ENCODE peak calls at places on chromosomes 6 and 20, in four cellular contexts. One of them, this sample, is unnamed.

GRCh38 chr20:63941282-63942060 is 14.7 kb downstream of the UCKL1 start:
- DNase-seq in adrenal gland: no peak
- DNase-seq in body of pancreas: peak; percentile 10
- DNase-seq in HCT116: no peak
- DNase-seq in this sample: peak; percentile 55

GRCh38 chr20:35503841-35504460 is 25.5 kb downstream of the C20orf173 start:
- DNase-seq in body of pancreas: no peak
- DNase-seq in HCT116: no peak
- DNase-seq in adrenal gland: no peak
- DNase-seq in this sample: no peak

GRCh38 chr6:45608252-45608911 is 230.6 kb upstream of the SUPT3H start:
- DNase-seq in HCT116: no peak
- DNase-seq in adrenal gland: no peak
- DNase-seq in body of pancreas: no peak
- DNase-seq in this sample: no peak

GRCh38 chr6:3850451-3851203 is 1.5 kb downstream of the FAM50B start:
- DNase-seq in adrenal gland: no peak
- DNase-seq in HCT116: no peak
- DNase-seq in body of pancreas: no peak
- DNase-seq in this sample: no peak

GRCh38 chr20:53302695-53303094 is 290.9 kb downstream of the ZNF217 start:
- DNase-seq in HCT116: no peak
- DNase-seq in body of pancreas: no peak
- DNase-seq in adrenal gland: no peak
- DNase-seq in this sample: no peak

GRCh38 chr20:16541226-16541625 is 32.0 kb downstream of the KIF16B start:
- DNase-seq in HCT116: no peak
- DNase-seq in adrenal gland: peak; percentile 91
- DNase-seq in body of pancreas: no peak
- DNase-seq in this sample: no peak

GRCh38 chr20:37543828-37544227 is 16.2 kb upstream of the BLCAP start:
- DNase-seq in adrenal gland: peak; percentile 18
- DNase-seq in HCT116: no peak
- DNase-seq in body of pancreas: no peak
- DNase-seq in this sample: no peak

GRCh38 chr6:15453186-15453585 is 207.3 kb downstream of the JARID2 start:
- DNase-seq in adrenal gland: no peak
- DNase-seq in HCT116: no peak
- DNase-seq in body of pancreas: no peak
- DNase-seq in this sample: no peak

GRCh38 chr6:26304213-26305096 is 60.5 kb upstream of the BTN3A2 start:
- DNase-seq in body of pancreas: no peak
- DNase-seq in HCT116: peak; percentile 81
- DNase-seq in adrenal gland: peak; percentile 62
- DNase-seq in this sample: no peak

GRCh38 chr6:135411849-135412248 is 85.7 kb downstream of the AHI1 start:
- DNase-seq in HCT116: no peak
- DNase-seq in body of pancreas: no peak
- DNase-seq in adrenal gland: no peak
- DNase-seq in this sample: no peak

GRCh38 chr6:136592930-136593673 is 42.9 kb upstream of the MAP7 start:
- DNase-seq in HCT116: no peak
- DNase-seq in body of pancreas: no peak
- DNase-seq in adrenal gland: no peak
- DNase-seq in this sample: no peak

GRCh38 chr20:50635676-50636600 is 55.4 kb downstream of the RIPOR3 start:
- DNase-seq in body of pancreas: peak; percentile 76
- DNase-seq in HCT116: peak; percentile 67
- DNase-seq in adrenal gland: peak; percentile 83
- DNase-seq in this sample: no peak

GRCh38 chr6:45377041-45377554 is 636 bp downstream of the SUPT3H start:
- DNase-seq in body of pancreas: no peak
- DNase-seq in HCT116: no peak
- DNase-seq in adrenal gland: no peak
- DNase-seq in this sample: peak; percentile 55

GRCh38 chr6:88367248-88367647 is 201.1 kb upstream of the CNR1 start:
- DNase-seq in adrenal gland: no peak
- DNase-seq in body of pancreas: no peak
- DNase-seq in HCT116: no peak
- DNase-seq in this sample: no peak

DNA sequence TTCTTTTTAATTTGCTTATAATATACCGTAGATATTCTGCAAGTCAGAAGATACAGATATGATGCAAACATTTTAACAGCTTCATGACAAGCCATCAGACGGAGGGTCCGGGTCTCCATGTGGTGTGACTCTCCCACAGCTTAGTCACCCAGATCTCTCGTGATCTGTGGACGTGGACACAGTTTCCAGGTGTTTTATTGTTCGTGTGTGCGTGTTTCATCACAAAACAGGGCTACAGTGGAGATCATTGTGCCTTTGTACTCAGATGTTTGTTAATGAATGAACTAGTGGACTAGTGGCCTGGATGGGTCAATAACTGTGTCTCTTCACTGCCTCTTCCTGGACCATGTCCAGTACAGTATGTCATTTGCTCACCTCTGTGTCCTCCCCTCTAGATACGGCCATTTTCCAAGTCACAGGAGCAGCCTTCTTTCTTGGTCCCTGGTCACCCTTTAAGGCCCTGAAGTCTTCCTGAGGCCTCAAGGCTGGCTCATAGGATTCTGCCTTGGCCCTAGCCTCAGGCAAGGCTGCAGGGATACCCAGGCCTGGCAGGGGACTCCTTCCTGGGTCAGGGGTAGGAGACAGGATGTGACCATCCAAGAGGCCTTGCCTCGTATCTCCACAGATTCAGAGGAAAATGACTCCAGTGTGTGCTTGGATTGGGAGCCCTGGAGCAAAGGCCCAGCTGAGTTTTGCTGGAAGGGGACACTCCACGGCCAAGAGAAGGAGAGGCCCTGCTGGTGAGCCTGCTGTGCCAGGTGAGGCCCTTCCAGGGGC is 4.6 kb downstream of the ADIG start:
- DNase-seq in adrenal gland: no peak
- DNase-seq in body of pancreas: no peak
- DNase-seq in HCT116: no peak
- DNase-seq in this sample: no peak
- TF ChIP-seq POLR2A in adrenal gland: no peak
- TF ChIP-seq POLR2A in body of pancreas: no peak
- TF ChIP-seq POLR2A in HCT116: no peak
- TF ChIP-seq POLR2A in this sample: no peak

GRCh38 chr6:133778414-133778813 is 110.5 kb upstream of the TCF21 start:
- DNase-seq in HCT116: no peak
- DNase-seq in adrenal gland: no peak
- DNase-seq in body of pancreas: no peak
- DNase-seq in this sample: no peak
- H3K27ac ChIP-seq in HCT116: no peak overlapping the region
- H3K27ac ChIP-seq in adrenal gland: no peak overlapping the region
- H3K27ac ChIP-seq in body of pancreas: no peak overlapping the region
- H3K27ac ChIP-seq in this sample: no peak overlapping the region

GRCh38 chr20:44596876-44597275 is 14.5 kb downstream of the PKIG start:
- DNase-seq in adrenal gland: no peak
- DNase-seq in HCT116: no peak
- DNase-seq in body of pancreas: no peak
- DNase-seq in this sample: no peak
- H3K4me1 ChIP-seq in adrenal gland: peaks cover 41% of the 10 kb centered on the region
- H3K4me1 ChIP-seq in HCT116: peaks cover 3% of the 10 kb centered on the region
- H3K4me1 ChIP-seq in body of pancreas: peaks cover 19% of the 10 kb centered on the region
- H3K4me1 ChIP-seq in this sample: peaks cover 8% of the 10 kb centered on the region

GRCh38 chr6:160121558-160121957 is at the start of gene SLC22A1:
- DNase-seq in body of pancreas: no peak
- DNase-seq in adrenal gland: no peak
- DNase-seq in HCT116: no peak
- DNase-seq in this sample: no peak
- TF ChIP-seq POLR2A in body of pancreas: no peak
- TF ChIP-seq POLR2A in adrenal gland: no peak
- TF ChIP-seq POLR2A in HCT116: no peak
- TF ChIP-seq POLR2A in this sample: no peak

DNA sequence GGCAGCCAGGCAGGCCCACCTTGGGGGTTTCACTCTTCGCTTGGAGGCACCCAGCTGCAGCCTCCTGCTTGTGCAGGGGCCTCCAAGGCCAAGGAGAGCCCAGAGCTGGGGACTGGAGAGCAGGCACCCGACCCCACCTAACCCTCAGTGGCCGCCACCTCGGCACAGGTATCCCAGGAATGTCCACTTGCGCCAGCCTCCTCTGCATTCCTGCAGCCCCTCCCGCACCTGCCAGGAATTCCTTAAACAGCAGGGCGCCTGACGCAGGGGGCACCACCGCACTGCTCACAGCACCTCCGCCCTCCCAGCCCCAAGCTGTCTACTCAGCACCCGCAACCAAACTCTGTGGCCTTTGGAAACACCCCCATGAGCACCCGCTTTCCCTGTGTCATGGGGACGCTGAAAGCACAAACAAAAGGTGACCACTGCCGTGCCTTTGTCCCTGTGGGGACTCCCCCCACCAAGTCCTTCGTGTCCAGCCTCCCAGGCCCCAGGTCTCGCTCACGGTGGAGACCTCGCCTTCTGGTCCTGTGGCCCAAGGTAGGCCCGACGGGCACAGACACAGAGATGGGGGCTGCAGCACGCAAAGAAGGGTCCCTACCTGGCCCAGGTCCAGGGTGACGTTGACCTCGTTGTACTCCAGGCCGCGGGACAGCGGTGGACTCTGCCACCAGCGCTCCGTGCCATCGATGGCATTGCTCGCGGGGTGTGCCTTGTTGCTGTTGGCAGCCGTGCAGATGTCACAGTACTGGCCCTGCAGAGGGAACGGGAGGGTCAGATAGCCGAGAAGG is 5.1 kb downstream of the LAMA5 start:
- DNase-seq in adrenal gland: peak; percentile 31
- DNase-seq in HCT116: peak; percentile 62
- DNase-seq in body of pancreas: peak; percentile 85
- DNase-seq in this sample: no peak
- H3K27ac ChIP-seq in adrenal gland: no peak overlapping the region
- H3K27ac ChIP-seq in HCT116: peak overlapping the region; percentile 98
- H3K27ac ChIP-seq in body of pancreas: peak overlapping the region; percentile 86
- H3K27ac ChIP-seq in this sample: peak overlapping the region; percentile 96

GRCh38 chr6:110185879-110186278 is 5.7 kb downstream of the CDC40 start:
- DNase-seq in body of pancreas: no peak
- DNase-seq in adrenal gland: no peak
- DNase-seq in HCT116: no peak
- DNase-seq in this sample: no peak
- H3K4me1 ChIP-seq in body of pancreas: peaks cover 34% of the 10 kb centered on the region
- H3K4me1 ChIP-seq in adrenal gland: peaks cover 44% of the 10 kb centered on the region
- H3K4me1 ChIP-seq in HCT116: peaks cover 10% of the 10 kb centered on the region
- H3K4me1 ChIP-seq in this sample: peaks cover 32% of the 10 kb centered on the region

GRCh38 chr20:20271277-20271676 is 96.6 kb upstream of the INSM1 start:
- DNase-seq in body of pancreas: no peak
- DNase-seq in adrenal gland: no peak
- DNase-seq in HCT116: no peak
- DNase-seq in this sample: no peak

GRCh38 chr20:20261159-20261558 is 106.7 kb upstream of the INSM1 start:
- DNase-seq in HCT116: no peak
- DNase-seq in adrenal gland: peak; percentile 28
- DNase-seq in body of pancreas: no peak
- DNase-seq in this sample: no peak

GRCh38 chr20:20265210-20265609 is 102.7 kb upstream of the INSM1 start:
- DNase-seq in adrenal gland: no peak
- DNase-seq in body of pancreas: no peak
- DNase-seq in HCT116: no peak
- DNase-seq in this sample: no peak

GRCh38 chr20:20267685-20268429 is 100.0 kb upstream of the INSM1 start:
- DNase-seq in HCT116: no peak
- DNase-seq in body of pancreas: no peak
- DNase-seq in adrenal gland: no peak
- DNase-seq in this sample: no peak

DNA sequence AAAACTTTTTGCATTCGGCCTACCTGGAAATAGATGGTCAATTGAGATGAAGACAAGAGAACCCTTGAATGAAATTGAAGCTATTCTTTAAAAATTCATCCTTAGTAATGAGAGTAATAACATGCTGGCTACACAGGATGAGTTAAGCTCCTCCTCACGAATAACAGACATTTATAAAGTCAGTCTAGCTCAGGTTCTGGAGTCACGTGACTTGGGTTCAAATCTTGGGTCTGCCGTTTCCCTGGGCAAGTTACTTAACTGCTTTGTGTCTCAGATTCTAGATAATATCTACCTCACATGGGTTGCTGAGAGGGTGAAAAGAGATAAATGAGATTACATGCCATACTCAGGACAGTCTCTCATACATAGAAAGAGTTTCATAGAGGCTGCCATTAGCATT is 101.4 kb upstream of the INSM1 start:
- DNase-seq in HCT116: no peak
- DNase-seq in body of pancreas: no peak
- DNase-seq in adrenal gland: no peak
- DNase-seq in this sample: no peak
- TF ChIP-seq POLR2A in HCT116: no peak
- TF ChIP-seq POLR2A in body of pancreas: no peak
- TF ChIP-seq POLR2A in adrenal gland: no peak
- TF ChIP-seq POLR2A in this sample: no peak